ENCODE peak calls at places on chromosomes 5 and 9, in six cellular contexts. J, K, Y, M, A and W are unnamed samples.

GRCh38 chr9:124030969-124031451 is 19.4 kb downstream of the LHX2 start:
- DNase-seq in J (no peak), A (peak), M (no peak), K (no peak), Y (no peak), W (no peak)

GRCh38 chr5:138752951-138753793 is at the start of gene CTNNA1:
- DNase-seq in K (no peak), M (peak), Y (peak), A (no peak), J (peak), W (peak)

GRCh38 chr5:138738399-138738798 is 14.8 kb upstream of the CTNNA1 start:
- DNase-seq in K (no peak), A (no peak), J (no peak), Y (no peak), M (no peak), W (no peak)

GRCh38 chr9:72880821-72881220 is 72.0 kb downstream of the ALDH1A1 start:
- DNase-seq in J (no peak), M (no peak), A (no peak), K (no peak), Y (no peak), W (no peak)

GRCh38 chr9:130128251-130128650 is 44.0 kb upstream of the NCS1 start:
- DNase-seq in J (no peak), Y (no peak), K (peak), M (no peak), A (no peak), W (no peak)

GRCh38 chr5:134046801-134047707 is 42.3 kb upstream of the VDAC1 start:
- DNase-seq in K (no peak), A (no peak), J (no peak), M (no peak), Y (no peak), W (no peak)

GRCh38 chr5:27316283-27316675 is 277.9 kb upstream of the CDH9 start:
- DNase-seq in Y (peak), K (no peak), M (no peak), A (no peak), J (no peak), W (no peak)

GRCh38 chr9:92715488-92716231 is 45.7 kb upstream of the IPPK start:
- DNase-seq in M (no peak), A (no peak), Y (peak), J (peak), K (no peak), W (no peak)

GRCh38 chr5:27682600-27682999 is 644.2 kb upstream of the CDH9 start:
- DNase-seq in A (no peak), M (no peak), J (no peak), Y (peak), K (no peak), W (no peak)

GRCh38 chr9:124834586-124834985 is 18.7 kb upstream of the WDR38 start:
- DNase-seq in A (no peak), K (no peak), Y (peak), M (no peak), J (peak), W (no peak)

GRCh38 chr5:135973323-135974018 is 18.7 kb upstream of the LECT2 start:
- DNase-seq in Y (peak), A (peak), M (no peak), K (no peak), J (no peak), W (no peak)

GRCh38 chr9:33082538-33083326 is 6.3 kb upstream of the SMU1 start:
- DNase-seq in J (no peak), K (no peak), Y (peak), M (no peak), A (no peak), W (no peak)

GRCh38 chr9:78713746-78714405 is 417.0 kb downstream of the PSAT1 start:
- DNase-seq in J (no peak), K (no peak), A (peak), M (no peak), Y (no peak), W (no peak)

GRCh38 chr5:53333160-53333559 is 147.3 kb upstream of the FST start:
- DNase-seq in M (no peak), K (no peak), J (no peak), Y (peak), A (peak), W (no peak)

GRCh38 chr9:81417299-81417675 is 272.1 kb downstream of the TLE1 start:
- DNase-seq in A (no peak), K (no peak), M (peak), Y (no peak), J (no peak), W (no peak)

GRCh38 chr5:77167695-77168111 is 42.8 kb upstream of the PDE8B start:
- DNase-seq in Y (peak), J (no peak), A (peak), M (no peak), K (no peak), W (no peak)

DNA sequence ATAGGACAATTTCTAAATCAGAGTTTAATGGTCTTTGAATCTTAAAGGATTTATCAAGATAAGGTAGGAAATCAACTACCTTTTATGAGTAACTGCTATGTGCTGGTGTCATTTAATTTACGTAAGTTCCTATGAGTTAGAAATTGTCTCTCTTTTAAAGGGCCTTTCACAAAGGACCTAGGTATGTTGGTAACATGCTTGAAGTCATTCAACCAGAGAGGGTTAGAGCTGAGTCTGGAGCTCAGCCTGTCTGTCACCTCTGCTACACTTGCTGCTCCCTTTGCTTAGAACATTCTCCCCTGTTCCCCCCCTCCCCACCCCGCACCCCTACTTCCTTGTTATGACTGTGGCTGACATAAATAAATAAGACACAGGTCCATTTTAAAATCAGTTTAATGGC is 190.3 kb upstream of the SEMA6A start:
- DNase-seq in K (no peak), M (no peak), Y (no peak), J (no peak), A (no peak), W (no peak)
- TF ChIP-seq CTCF in K (no peak), M (no peak), Y (no peak), J (no peak), A (no peak), W (no peak)

GRCh38 chr5:172777381-172778222 is 6.6 kb upstream of the DUSP1 start:
- DNase-seq in M (peak), J (peak), K (peak), A (no peak), Y (peak), W (no peak)

GRCh38 chr5:172774561-172775271 is 3.7 kb upstream of the DUSP1 start:
- DNase-seq in J (no peak), M (no peak), K (no peak), A (no peak), Y (no peak), W (no peak)

GRCh38 chr5:172776235-172776594 is 5.2 kb upstream of the DUSP1 start:
- DNase-seq in A (no peak), K (no peak), M (no peak), J (no peak), Y (no peak), W (no peak)

GRCh38 chr5:172773481-172774469 is 2.8 kb upstream of the DUSP1 start:
- DNase-seq in A (no peak), M (no peak), J (no peak), K (no peak), Y (peak), W (no peak)

DNA sequence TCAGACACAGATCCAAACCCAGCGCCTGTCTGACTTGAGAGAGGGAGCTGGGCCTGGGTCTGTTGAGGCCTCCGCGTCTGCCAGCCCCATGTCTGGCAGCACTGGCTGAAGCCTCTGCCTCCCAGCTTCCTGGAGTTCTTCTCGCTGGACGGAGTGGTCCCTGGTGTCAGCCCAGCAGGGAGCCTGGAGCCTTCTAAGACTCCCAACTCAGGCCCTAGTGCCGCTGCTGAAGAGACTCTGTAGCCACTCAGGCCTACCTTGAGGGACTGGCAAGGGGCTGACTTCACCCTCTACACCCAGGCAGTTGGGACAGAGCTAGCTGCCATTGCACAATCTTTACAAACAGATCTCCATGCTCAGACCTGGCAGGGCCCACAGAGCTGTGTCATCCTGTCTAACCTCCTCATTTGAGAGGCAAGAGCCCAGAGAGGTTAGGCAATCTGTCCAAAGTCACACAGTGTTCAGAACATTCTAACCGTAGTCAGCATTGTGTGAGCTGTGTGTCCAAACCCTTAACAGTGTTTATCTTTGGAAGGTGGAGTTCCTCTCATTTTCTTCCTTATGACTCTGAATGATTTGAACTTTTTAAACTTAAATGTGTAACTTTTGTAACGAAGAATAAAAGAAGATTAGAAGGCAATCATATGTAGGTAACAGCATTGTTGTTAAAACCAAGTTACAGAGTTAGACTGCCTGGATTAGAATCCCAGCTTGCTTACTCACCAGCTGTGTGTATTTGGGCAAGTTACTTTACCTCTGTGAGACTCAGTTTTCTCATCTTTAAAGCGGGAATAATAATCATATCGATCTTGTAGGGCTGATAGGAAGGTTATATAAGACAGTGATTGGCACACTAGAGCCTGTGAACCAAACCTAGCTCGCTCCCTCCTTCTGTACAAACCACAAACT is 4.6 kb upstream of the DUSP1 start:
- DNase-seq in K (no peak), M (peak), Y (peak), J (peak), A (no peak), W (no peak)
- TF ChIP-seq CTCF in K (no peak), M (no peak), Y (no peak), J (no peak), A (no peak), W (no peak)

DNA sequence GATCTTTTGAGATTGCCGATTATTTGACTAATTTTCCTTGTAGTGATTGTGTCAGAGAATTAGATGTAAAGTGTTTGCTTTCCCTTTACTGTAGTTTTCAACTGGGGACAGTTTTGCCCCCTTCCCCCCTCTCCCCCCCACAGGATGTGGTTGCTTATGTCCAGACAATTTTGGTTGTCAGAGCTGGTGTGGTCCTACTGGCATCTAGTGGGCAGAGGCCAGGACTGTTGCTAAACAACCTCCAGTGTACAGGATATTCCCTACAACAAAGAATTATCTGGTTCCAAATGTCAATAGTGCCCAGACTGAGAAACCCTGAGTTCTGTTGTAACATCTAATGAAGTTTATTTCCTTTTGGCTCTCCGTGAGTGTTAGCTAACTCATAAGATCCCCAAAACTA is 20.0 kb downstream of the TMEFF1 start:
- DNase-seq in M (no peak), A (no peak), J (no peak), Y (no peak), K (no peak), W (no peak)
- TF ChIP-seq CTCF in M (peak), A (peak), J (no peak), Y (no peak), K (no peak), W (no peak)

GRCh38 chr5:170747851-170748250 is 35.7 kb upstream of the GABRP start:
- DNase-seq in K (no peak), A (no peak), Y (no peak), J (no peak), M (no peak), W (peak)
- TF ChIP-seq CTCF in K (no peak), A (peak), Y (peak), J (peak), M (peak), W (peak)

DNA sequence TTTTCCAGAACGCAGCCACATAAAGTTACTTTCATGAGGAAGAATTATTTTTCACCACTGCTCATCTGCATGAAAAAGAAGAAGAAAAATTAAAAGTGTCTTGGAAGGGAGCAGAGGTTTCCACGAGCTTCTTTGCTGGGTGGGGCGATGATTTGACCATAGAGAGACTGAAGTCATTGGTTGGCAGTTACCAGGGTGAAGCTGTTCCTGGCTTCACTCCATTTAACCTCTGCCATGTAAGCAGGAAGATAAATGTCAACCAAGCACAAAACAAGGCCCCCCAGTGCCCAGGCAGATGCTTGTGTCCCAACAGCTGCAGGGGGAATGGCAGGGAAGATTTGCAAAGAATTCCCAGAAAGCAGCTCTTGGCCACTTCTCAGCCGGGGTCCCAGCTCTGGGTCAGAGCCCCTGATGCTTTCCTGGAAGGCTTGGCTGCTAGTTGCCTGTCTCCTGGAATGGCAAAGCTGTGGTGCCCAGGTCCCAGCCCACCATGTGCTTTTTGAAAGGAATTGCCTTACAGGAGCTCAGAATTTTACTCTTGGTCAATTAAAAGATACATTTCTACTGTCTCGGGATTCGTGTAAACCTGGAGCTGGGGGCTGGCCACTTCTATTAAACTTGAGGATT is 383.5 kb downstream of the ENC1 start:
- DNase-seq in Y (no peak), K (no peak), A (no peak), M (no peak), J (no peak), W (no peak)
- TF ChIP-seq CTCF in Y (no peak), K (no peak), A (no peak), M (no peak), J (no peak), W (no peak)

GRCh38 chr5:172572440-172572839 is 68.6 kb upstream of the NEURL1B start:
- DNase-seq in A (no peak), K (no peak), M (no peak), J (peak), Y (no peak), W (no peak)
- TF ChIP-seq CTCF in A (no peak), K (no peak), M (no peak), J (no peak), Y (no peak), W (no peak)

GRCh38 chr9:94729199-94729598 is 2.7 kb downstream of the AOPEP start:
- DNase-seq in M (no peak), J (no peak), K (no peak), A (no peak), Y (no peak), W (no peak)
- TF ChIP-seq CTCF in M (no peak), J (no peak), K (no peak), A (no peak), Y (no peak), W (no peak)

GRCh38 chr5:127229185-127229889 is 61.3 kb upstream of the MEGF10 start:
- DNase-seq in Y (peak), M (peak), J (peak), A (no peak), K (peak), W (peak)
- TF ChIP-seq CTCF in Y (no peak), M (no peak), J (no peak), A (peak), K (no peak), W (peak)

GRCh38 chr5:140107312-140108092 is 6.4 kb upstream of the PURA start:
- DNase-seq in M (peak), K (peak), J (peak), A (peak), Y (peak), W (peak)
- TF ChIP-seq CTCF in M (no peak), K (no peak), J (peak), A (peak), Y (no peak), W (peak)